ENCODE peak calls at places on chromosomes 11 and 22, in four cellular contexts. One of them, this sample, is unnamed.

GRCh38 chr11:65415499-65416340 is 6.9 kb upstream of the NEAT1 start:
- DNase-seq in B cell: peak; percentile 30
- DNase-seq in adrenal gland: peak; percentile 54
- DNase-seq in WTC11: no peak
- DNase-seq in this sample: no peak

GRCh38 chr11:73239111-73239521 is 21.0 kb downstream of the P2RY2 start:
- DNase-seq in B cell: no peak
- DNase-seq in adrenal gland: peak; percentile 12
- DNase-seq in WTC11: no peak
- DNase-seq in this sample: no peak

GRCh38 chr11:12207384-12208150 is 97.2 kb downstream of the MICAL2 start:
- DNase-seq in B cell: no peak
- DNase-seq in adrenal gland: no peak
- DNase-seq in WTC11: no peak
- DNase-seq in this sample: no peak

GRCh38 chr11:123594188-123594901 is 60.1 kb downstream of the SCN3B start:
- DNase-seq in B cell: no peak
- DNase-seq in adrenal gland: peak; percentile 75
- DNase-seq in WTC11: no peak
- DNase-seq in this sample: no peak

GRCh38 chr11:67027483-67027930 is 4.6 kb downstream of the SYT12 start:
- DNase-seq in B cell: no peak
- DNase-seq in adrenal gland: no peak
- DNase-seq in WTC11: no peak
- DNase-seq in this sample: peak; percentile 43

GRCh38 chr11:85595285-85595884 is 31.8 kb downstream of the DLG2 start:
- DNase-seq in B cell: no peak
- DNase-seq in adrenal gland: no peak
- DNase-seq in WTC11: no peak
- DNase-seq in this sample: peak; percentile 35

GRCh38 chr11:12193515-12194336 is 83.3 kb downstream of the MICAL2 start:
- DNase-seq in B cell: no peak
- DNase-seq in adrenal gland: no peak
- DNase-seq in WTC11: no peak
- DNase-seq in this sample: no peak

GRCh38 chr11:69567951-69568808 is 72.8 kb upstream of the CCND1 start:
- DNase-seq in B cell: no peak
- DNase-seq in adrenal gland: no peak
- DNase-seq in WTC11: no peak
- DNase-seq in this sample: no peak

GRCh38 chr22:30864441-30865420 is 103.8 kb downstream of the MORC2 start:
- DNase-seq in B cell: peak; percentile 29
- DNase-seq in adrenal gland: no peak
- DNase-seq in WTC11: no peak
- DNase-seq in this sample: no peak

DNA sequence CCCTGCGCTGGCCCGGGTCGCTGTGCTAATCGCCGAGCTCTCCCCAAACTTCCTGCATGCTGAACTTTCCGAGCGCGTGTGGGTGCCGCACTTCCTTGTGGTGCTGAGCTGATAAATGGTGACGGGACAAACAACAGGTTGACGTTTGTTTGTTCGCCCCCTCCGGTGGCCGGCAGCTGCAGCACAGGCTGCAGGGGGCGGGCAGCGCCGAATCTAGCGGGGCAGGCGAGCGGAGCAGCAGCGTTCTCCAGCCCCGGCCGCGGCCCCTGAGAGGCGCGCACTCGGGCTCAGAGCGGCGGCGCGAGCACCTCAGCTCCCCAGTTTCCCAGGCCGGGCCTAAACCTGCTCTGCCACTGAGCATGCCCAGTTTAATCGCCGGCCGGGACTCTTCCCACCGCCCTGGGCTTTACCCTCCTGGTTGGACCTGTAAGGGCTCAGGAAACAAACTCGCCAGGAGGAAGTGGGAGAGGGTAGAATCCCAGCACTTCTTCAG is at the start of gene PDGFD:
- DNase-seq in B cell: peak; percentile 51
- DNase-seq in adrenal gland: peak; percentile 85
- DNase-seq in WTC11: peak; percentile 89
- DNase-seq in this sample: peak; percentile 47
- TF ChIP-seq CTCF in B cell: no peak
- TF ChIP-seq CTCF in adrenal gland: peak; percentile 37
- TF ChIP-seq CTCF in WTC11: no peak
- TF ChIP-seq CTCF in this sample: peak; percentile 18

GRCh38 chr11:86865436-86865835 is 65.1 kb downstream of the PRSS23 start:
- DNase-seq in B cell: no peak
- DNase-seq in adrenal gland: no peak
- DNase-seq in WTC11: no peak
- DNase-seq in this sample: no peak

DNA sequence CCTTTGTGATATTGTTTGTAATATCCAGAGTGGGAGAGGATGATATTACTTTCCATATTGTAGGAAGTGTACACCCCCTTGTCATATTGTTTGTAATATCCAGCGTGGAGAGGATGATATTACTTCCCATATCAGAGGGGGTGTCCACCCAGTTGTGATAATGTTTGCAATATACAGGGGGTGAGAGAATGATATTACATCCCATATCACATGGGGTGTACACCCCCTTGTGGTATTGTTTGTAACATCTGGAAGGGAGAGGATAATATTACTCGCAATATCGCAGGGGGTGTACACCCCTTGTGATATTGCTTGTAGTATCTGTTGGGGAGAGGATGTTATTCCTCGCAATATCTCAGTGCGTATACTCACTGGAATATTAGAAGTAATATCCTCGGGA is 61.5 kb downstream of the PRSS23 start:
- DNase-seq in B cell: no peak
- DNase-seq in adrenal gland: no peak
- DNase-seq in WTC11: no peak
- DNase-seq in this sample: no peak
- TF ChIP-seq CTCF in B cell: no peak
- TF ChIP-seq CTCF in adrenal gland: no peak
- TF ChIP-seq CTCF in WTC11: no peak
- TF ChIP-seq CTCF in this sample: no peak

DNA sequence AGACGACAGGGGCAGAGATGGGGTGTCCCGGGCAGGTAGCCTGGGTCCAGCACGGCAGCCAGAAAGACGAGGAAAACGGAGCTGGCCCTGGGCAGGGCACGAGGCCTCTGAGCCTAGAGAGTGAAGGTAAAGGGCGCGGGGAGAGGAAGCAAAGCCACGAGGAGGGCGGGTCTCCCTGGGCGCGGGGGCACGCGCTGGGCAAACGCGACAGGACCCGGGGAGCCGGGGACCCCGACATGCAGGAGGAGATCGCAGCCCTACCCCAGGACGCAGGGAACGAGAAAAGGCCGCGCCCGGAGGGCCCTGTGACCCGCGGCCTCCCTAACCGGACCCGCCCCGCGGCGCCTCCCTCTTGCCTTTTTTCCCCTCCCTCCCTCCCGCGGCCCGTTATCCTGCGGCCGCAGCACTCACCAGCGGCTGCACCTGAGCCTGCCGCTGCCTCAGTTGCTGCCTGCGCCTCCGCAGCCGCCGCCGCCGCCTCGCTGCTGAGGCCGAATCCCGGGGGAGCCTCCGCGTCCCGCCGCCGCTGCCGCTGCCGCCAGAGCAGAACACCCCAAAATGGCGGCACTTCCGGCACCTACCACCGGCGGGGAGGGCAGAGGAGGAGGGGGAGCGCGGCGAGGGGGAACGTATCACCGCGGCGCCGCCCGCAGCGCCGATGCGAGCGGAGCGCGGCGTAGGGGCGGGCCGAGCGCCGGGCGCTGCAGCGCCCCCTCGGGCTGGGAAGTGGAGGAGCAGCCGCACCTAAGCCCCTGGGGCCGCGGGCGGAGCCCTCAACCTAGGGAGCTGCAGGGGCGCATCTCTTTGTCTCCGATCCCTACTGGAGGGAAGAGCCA is at the start of gene CELF1:
- DNase-seq in B cell: peak; percentile 92
- DNase-seq in adrenal gland: peak; percentile 91
- DNase-seq in WTC11: peak; percentile 92
- DNase-seq in this sample: peak; percentile 94
- TF ChIP-seq CTCF in B cell: peak; percentile 96
- TF ChIP-seq CTCF in adrenal gland: peak; percentile 28
- TF ChIP-seq CTCF in WTC11: peak; percentile 90
- TF ChIP-seq CTCF in this sample: peak; percentile 87

GRCh38 chr11:121452609-121453150 is at the start of gene SORL1-AS1:
- DNase-seq in B cell: peak; percentile 62
- DNase-seq in adrenal gland: no peak
- DNase-seq in WTC11: no peak
- DNase-seq in this sample: no peak

GRCh38 chr11:121450424-121450823 is 1.7 kb upstream of the SORL1 start:
- DNase-seq in B cell: peak; percentile 28
- DNase-seq in adrenal gland: no peak
- DNase-seq in WTC11: no peak
- DNase-seq in this sample: no peak

GRCh38 chr11:121453589-121454299 is 977 bp upstream of the SORL1-AS1 start:
- DNase-seq in B cell: no peak
- DNase-seq in adrenal gland: no peak
- DNase-seq in WTC11: no peak
- DNase-seq in this sample: no peak

GRCh38 chr11:121451178-121451981 is 734 bp upstream of the SORL1 start:
- DNase-seq in B cell: peak; percentile 40
- DNase-seq in adrenal gland: no peak
- DNase-seq in WTC11: no peak
- DNase-seq in this sample: no peak

GRCh38 chr11:121451982-121452608 is at the start of gene SORL1:
- DNase-seq in B cell: peak; percentile 59
- DNase-seq in adrenal gland: peak; percentile 70
- DNase-seq in WTC11: peak; percentile 89
- DNase-seq in this sample: peak; percentile 80
- TF ChIP-seq CTCF in B cell: peak; percentile 48
- TF ChIP-seq CTCF in adrenal gland: no peak
- TF ChIP-seq CTCF in WTC11: peak; percentile 9
- TF ChIP-seq CTCF in this sample: peak; percentile 93

This sample was measured in GM10248.